ENCODE peak calls at places on chromosomes 16 and 17, in ten cellular contexts. One of them, this sample, is unnamed.

GRCh38 chr16:89828870-89829629 is 775 bp downstream of the SPIRE2 start:
- DNase-seq in NCI-H2227 treated with DMSO at 0.1 percent for 48 hours: peak; percentile 23
- DNase-seq in CD8-positive, alpha-beta T cell: no peak
- DNase-seq in foreskin fibroblast: peak; percentile 33
- DNase-seq in naive thymus-derived CD8-positive, alpha-beta T cell: no peak
- DNase-seq in astrocyte of the cerebellum: no peak
- DNase-seq in H9: no peak
- DNase-seq in adrenal gland: peak; percentile 33
- DNase-seq in activated CD8-positive, alpha-beta memory T cell treated with anti-CD3 and anti-CD28 coated beads for 48 hours: no peak
- DNase-seq in NCI-H187: no peak
- DNase-seq in this sample: no peak

GRCh38 chr17:48545022-48545376 is at the start of gene HOXB2:
- DNase-seq in NCI-H2227 treated with DMSO at 0.1 percent for 48 hours: peak; percentile 67
- DNase-seq in CD8-positive, alpha-beta T cell: no peak
- DNase-seq in foreskin fibroblast: peak; percentile 78
- DNase-seq in naive thymus-derived CD8-positive, alpha-beta T cell: no peak
- DNase-seq in astrocyte of the cerebellum: no peak
- DNase-seq in H9: no peak
- DNase-seq in adrenal gland: peak; percentile 55
- DNase-seq in activated CD8-positive, alpha-beta memory T cell treated with anti-CD3 and anti-CD28 coated beads for 48 hours: no peak
- DNase-seq in NCI-H187: no peak
- DNase-seq in this sample: no peak

GRCh38 chr16:31182391-31182790 is 2.5 kb downstream of the FUS start:
- DNase-seq in NCI-H2227 treated with DMSO at 0.1 percent for 48 hours: no peak
- DNase-seq in CD8-positive, alpha-beta T cell: no peak
- DNase-seq in foreskin fibroblast: peak; percentile 33
- DNase-seq in naive thymus-derived CD8-positive, alpha-beta T cell: no peak
- DNase-seq in astrocyte of the cerebellum: no peak
- DNase-seq in H9: no peak
- DNase-seq in adrenal gland: no peak
- DNase-seq in activated CD8-positive, alpha-beta memory T cell treated with anti-CD3 and anti-CD28 coated beads for 48 hours: no peak
- DNase-seq in NCI-H187: no peak
- DNase-seq in this sample: no peak

GRCh38 chr16:3004319-3004718 is 8.4 kb upstream of the CLDN9 start:
- DNase-seq in NCI-H2227 treated with DMSO at 0.1 percent for 48 hours: no peak
- DNase-seq in CD8-positive, alpha-beta T cell: no peak
- DNase-seq in foreskin fibroblast: peak; percentile 32
- DNase-seq in naive thymus-derived CD8-positive, alpha-beta T cell: no peak
- DNase-seq in astrocyte of the cerebellum: no peak
- DNase-seq in H9: no peak
- DNase-seq in adrenal gland: no peak
- DNase-seq in activated CD8-positive, alpha-beta memory T cell treated with anti-CD3 and anti-CD28 coated beads for 48 hours: no peak
- DNase-seq in NCI-H187: no peak
- DNase-seq in this sample: peak; percentile 77

GRCh38 chr17:44097110-44097810 is 26.2 kb downstream of the HDAC5 start:
- DNase-seq in NCI-H2227 treated with DMSO at 0.1 percent for 48 hours: no peak
- DNase-seq in CD8-positive, alpha-beta T cell: no peak
- DNase-seq in foreskin fibroblast: peak; percentile 83
- DNase-seq in naive thymus-derived CD8-positive, alpha-beta T cell: no peak
- DNase-seq in astrocyte of the cerebellum: peak; percentile 48
- DNase-seq in H9: no peak
- DNase-seq in adrenal gland: peak; percentile 59
- DNase-seq in activated CD8-positive, alpha-beta memory T cell treated with anti-CD3 and anti-CD28 coated beads for 48 hours: no peak
- DNase-seq in NCI-H187: no peak
- DNase-seq in this sample: no peak

GRCh38 chr17:40352779-40353394 is 11.7 kb downstream of the GJD3 start:
- DNase-seq in NCI-H2227 treated with DMSO at 0.1 percent for 48 hours: no peak
- DNase-seq in CD8-positive, alpha-beta T cell: no peak
- DNase-seq in foreskin fibroblast: peak; percentile 45
- DNase-seq in naive thymus-derived CD8-positive, alpha-beta T cell: no peak
- DNase-seq in astrocyte of the cerebellum: no peak
- DNase-seq in H9: no peak
- DNase-seq in adrenal gland: no peak
- DNase-seq in activated CD8-positive, alpha-beta memory T cell treated with anti-CD3 and anti-CD28 coated beads for 48 hours: no peak
- DNase-seq in NCI-H187: no peak
- DNase-seq in this sample: no peak

GRCh38 chr16:3113765-3114479 is 1.5 kb downstream of the ZNF205 start:
- DNase-seq in NCI-H2227 treated with DMSO at 0.1 percent for 48 hours: peak; percentile 56
- DNase-seq in CD8-positive, alpha-beta T cell: no peak
- DNase-seq in foreskin fibroblast: peak; percentile 59
- DNase-seq in naive thymus-derived CD8-positive, alpha-beta T cell: no peak
- DNase-seq in astrocyte of the cerebellum: no peak
- DNase-seq in H9: no peak
- DNase-seq in adrenal gland: no peak
- DNase-seq in activated CD8-positive, alpha-beta memory T cell treated with anti-CD3 and anti-CD28 coated beads for 48 hours: no peak
- DNase-seq in NCI-H187: no peak
- DNase-seq in this sample: no peak

GRCh38 chr17:78737332-78737731 is 44.7 kb downstream of the CYTH1 start:
- DNase-seq in NCI-H2227 treated with DMSO at 0.1 percent for 48 hours: no peak
- DNase-seq in CD8-positive, alpha-beta T cell: no peak
- DNase-seq in foreskin fibroblast: peak; percentile 86
- DNase-seq in naive thymus-derived CD8-positive, alpha-beta T cell: no peak
- DNase-seq in astrocyte of the cerebellum: no peak
- DNase-seq in H9: no peak
- DNase-seq in adrenal gland: no peak
- DNase-seq in activated CD8-positive, alpha-beta memory T cell treated with anti-CD3 and anti-CD28 coated beads for 48 hours: no peak
- DNase-seq in NCI-H187: no peak
- DNase-seq in this sample: no peak

GRCh38 chr17:58574025-58574424 is 59.6 kb upstream of the MTMR4 start:
- DNase-seq in NCI-H2227 treated with DMSO at 0.1 percent for 48 hours: no peak
- DNase-seq in CD8-positive, alpha-beta T cell: no peak
- DNase-seq in foreskin fibroblast: no peak
- DNase-seq in naive thymus-derived CD8-positive, alpha-beta T cell: no peak
- DNase-seq in astrocyte of the cerebellum: no peak
- DNase-seq in H9: no peak
- DNase-seq in adrenal gland: no peak
- DNase-seq in activated CD8-positive, alpha-beta memory T cell treated with anti-CD3 and anti-CD28 coated beads for 48 hours: no peak
- DNase-seq in NCI-H187: no peak
- DNase-seq in this sample: no peak

GRCh38 chr17:74547264-74547663 is 1.3 kb upstream of the CD300C start:
- DNase-seq in NCI-H2227 treated with DMSO at 0.1 percent for 48 hours: no peak
- DNase-seq in CD8-positive, alpha-beta T cell: no peak
- DNase-seq in foreskin fibroblast: no peak
- DNase-seq in naive thymus-derived CD8-positive, alpha-beta T cell: no peak
- DNase-seq in astrocyte of the cerebellum: no peak
- DNase-seq in H9: no peak
- DNase-seq in adrenal gland: no peak
- DNase-seq in activated CD8-positive, alpha-beta memory T cell treated with anti-CD3 and anti-CD28 coated beads for 48 hours: no peak
- DNase-seq in NCI-H187: no peak
- DNase-seq in this sample: no peak

GRCh38 chr17:82348434-82348833 is 10.6 kb upstream of the TEX19 start:
- DNase-seq in NCI-H2227 treated with DMSO at 0.1 percent for 48 hours: no peak
- DNase-seq in CD8-positive, alpha-beta T cell: no peak
- DNase-seq in foreskin fibroblast: no peak
- DNase-seq in naive thymus-derived CD8-positive, alpha-beta T cell: no peak
- DNase-seq in astrocyte of the cerebellum: no peak
- DNase-seq in H9: no peak
- DNase-seq in adrenal gland: no peak
- DNase-seq in activated CD8-positive, alpha-beta memory T cell treated with anti-CD3 and anti-CD28 coated beads for 48 hours: no peak
- DNase-seq in NCI-H187: no peak
- DNase-seq in this sample: no peak

GRCh38 chr17:8206536-8206935 is 3.8 kb downstream of the AURKB start:
- DNase-seq in NCI-H2227 treated with DMSO at 0.1 percent for 48 hours: no peak
- DNase-seq in CD8-positive, alpha-beta T cell: no peak
- DNase-seq in foreskin fibroblast: no peak
- DNase-seq in naive thymus-derived CD8-positive, alpha-beta T cell: no peak
- DNase-seq in astrocyte of the cerebellum: no peak
- DNase-seq in H9: no peak
- DNase-seq in adrenal gland: no peak
- DNase-seq in activated CD8-positive, alpha-beta memory T cell treated with anti-CD3 and anti-CD28 coated beads for 48 hours: no peak
- DNase-seq in NCI-H187: no peak
- DNase-seq in this sample: no peak

GRCh38 chr17:70168044-70168978 is 1.0 kb upstream of the KCNJ2 start:
- DNase-seq in NCI-H2227 treated with DMSO at 0.1 percent for 48 hours: peak; percentile 27
- DNase-seq in CD8-positive, alpha-beta T cell: no peak
- DNase-seq in foreskin fibroblast: peak; percentile 86
- DNase-seq in naive thymus-derived CD8-positive, alpha-beta T cell: no peak
- DNase-seq in astrocyte of the cerebellum: peak; percentile 74
- DNase-seq in H9: peak; percentile 84
- DNase-seq in adrenal gland: peak; percentile 57
- DNase-seq in activated CD8-positive, alpha-beta memory T cell treated with anti-CD3 and anti-CD28 coated beads for 48 hours: no peak
- DNase-seq in NCI-H187: peak; percentile 29
- DNase-seq in this sample: no peak

GRCh38 chr17:49249890-49250522 is 19.4 kb upstream of the PHOSPHO1 start:
- DNase-seq in NCI-H2227 treated with DMSO at 0.1 percent for 48 hours: no peak
- DNase-seq in CD8-positive, alpha-beta T cell: no peak
- DNase-seq in foreskin fibroblast: no peak
- DNase-seq in naive thymus-derived CD8-positive, alpha-beta T cell: no peak
- DNase-seq in astrocyte of the cerebellum: no peak
- DNase-seq in H9: no peak
- DNase-seq in adrenal gland: no peak
- DNase-seq in activated CD8-positive, alpha-beta memory T cell treated with anti-CD3 and anti-CD28 coated beads for 48 hours: no peak
- DNase-seq in NCI-H187: no peak
- DNase-seq in this sample: no peak

GRCh38 chr17:6072157-6072556 is 2.0 kb downstream of the WSCD1 start:
- DNase-seq in NCI-H2227 treated with DMSO at 0.1 percent for 48 hours: no peak
- DNase-seq in CD8-positive, alpha-beta T cell: no peak
- DNase-seq in foreskin fibroblast: peak; percentile 89
- DNase-seq in naive thymus-derived CD8-positive, alpha-beta T cell: no peak
- DNase-seq in astrocyte of the cerebellum: no peak
- DNase-seq in H9: no peak
- DNase-seq in adrenal gland: no peak
- DNase-seq in activated CD8-positive, alpha-beta memory T cell treated with anti-CD3 and anti-CD28 coated beads for 48 hours: no peak
- DNase-seq in NCI-H187: no peak
- DNase-seq in this sample: no peak

GRCh38 chr17:58376472-58376921 is 24.5 kb upstream of the SUPT4H1 start:
- DNase-seq in NCI-H2227 treated with DMSO at 0.1 percent for 48 hours: no peak
- DNase-seq in CD8-positive, alpha-beta T cell: no peak
- DNase-seq in foreskin fibroblast: no peak
- DNase-seq in naive thymus-derived CD8-positive, alpha-beta T cell: no peak
- DNase-seq in astrocyte of the cerebellum: no peak
- DNase-seq in H9: peak; percentile 54
- DNase-seq in adrenal gland: no peak
- DNase-seq in activated CD8-positive, alpha-beta memory T cell treated with anti-CD3 and anti-CD28 coated beads for 48 hours: no peak
- DNase-seq in NCI-H187: no peak
- DNase-seq in this sample: no peak

GRCh38 chr17:32772453-32773025 is 104.4 kb downstream of the MYO1D start:
- DNase-seq in NCI-H2227 treated with DMSO at 0.1 percent for 48 hours: no peak
- DNase-seq in CD8-positive, alpha-beta T cell: no peak
- DNase-seq in foreskin fibroblast: no peak
- DNase-seq in naive thymus-derived CD8-positive, alpha-beta T cell: no peak
- DNase-seq in astrocyte of the cerebellum: no peak
- DNase-seq in H9: no peak
- DNase-seq in adrenal gland: no peak
- DNase-seq in activated CD8-positive, alpha-beta memory T cell treated with anti-CD3 and anti-CD28 coated beads for 48 hours: no peak
- DNase-seq in NCI-H187: no peak
- DNase-seq in this sample: no peak

GRCh38 chr16:89722392-89723278 is 1.3 kb downstream of the ZNF276 start:
- DNase-seq in NCI-H2227 treated with DMSO at 0.1 percent for 48 hours: peak; percentile 20
- DNase-seq in CD8-positive, alpha-beta T cell: peak; percentile 88
- DNase-seq in foreskin fibroblast: peak; percentile 45
- DNase-seq in naive thymus-derived CD8-positive, alpha-beta T cell: peak; percentile 79
- DNase-seq in astrocyte of the cerebellum: no peak
- DNase-seq in H9: no peak
- DNase-seq in adrenal gland: no peak
- DNase-seq in activated CD8-positive, alpha-beta memory T cell treated with anti-CD3 and anti-CD28 coated beads for 48 hours: no peak
- DNase-seq in NCI-H187: no peak
- DNase-seq in this sample: peak; percentile 83